ENCODE peak calls at places on chromosome 10, in six cellular contexts. V is SK-N-SH, N is K562, Y is HepG2, H is H1, D is HCT116. S is an unnamed sample.

GRCh38 chr10:60441515-60441914 is 51.8 kb upstream of the ANK3 start:
- DNase-seq in V (no peak), N (no peak), Y (peak), H (no peak), D (peak), S (peak)

GRCh38 chr10:665579-666091 is 23.8 kb downstream of the DIP2C start:
- DNase-seq in V (no peak), N (no peak), Y (no peak), H (peak), D (no peak), S (no peak)

GRCh38 chr10:88794731-88795130 is 7.8 kb upstream of the LIPM start:
- DNase-seq in V (no peak), N (no peak), Y (no peak), H (no peak), D (no peak), S (no peak)

GRCh38 chr10:98030991-98031431 is 590 bp upstream of the CRTAC1 start:
- DNase-seq in V (peak), N (no peak), Y (no peak), H (peak), D (no peak), S (no peak)

GRCh38 chr10:120832106-120832505 is 19.1 kb upstream of the WDR11 start:
- DNase-seq in V (no peak), N (no peak), Y (no peak), H (no peak), D (no peak), S (no peak)

GRCh38 chr10:127739908-127740307 is 2.9 kb downstream of the FOXI2 start:
- DNase-seq in V (no peak), N (no peak), Y (no peak), H (no peak), D (no peak), S (no peak)

GRCh38 chr10:34504534-34504933 is 310.6 kb downstream of the PARD3 start:
- DNase-seq in V (no peak), N (peak), Y (peak), H (no peak), D (peak), S (no peak)

GRCh38 chr10:15045380-15045779 is 1.6 kb downstream of the OLAH start:
- DNase-seq in V (no peak), N (no peak), Y (no peak), H (no peak), D (no peak), S (no peak)

GRCh38 chr10:35501923-35502322 is 103.2 kb upstream of the GJD4 start:
- DNase-seq in V (no peak), N (no peak), Y (no peak), H (no peak), D (no peak), S (peak)

GRCh38 chr10:63267414-63268138 is 134.4 kb downstream of the NRBF2 start:
- DNase-seq in V (no peak), N (peak), Y (peak), H (no peak), D (peak), S (peak)

GRCh38 chr10:128065881-128066534 is 60.2 kb downstream of the MKI67 start:
- DNase-seq in V (no peak), N (no peak), Y (no peak), H (no peak), D (no peak), S (no peak)

GRCh38 chr10:11557513-11557912 is 53.9 kb downstream of the USP6NL start:
- DNase-seq in V (no peak), N (no peak), Y (no peak), H (no peak), D (no peak), S (no peak)

GRCh38 chr10:86657011-86657395 is 2.7 kb downstream of the OPN4 start:
- DNase-seq in V (peak), N (no peak), Y (no peak), H (no peak), D (no peak), S (no peak)

GRCh38 chr10:125694874-125695273 is 11.9 kb upstream of the TEX36 start:
- DNase-seq in V (no peak), N (no peak), Y (no peak), H (no peak), D (no peak), S (peak)

GRCh38 chr10:91796332-91797076 is 1.7 kb upstream of the TNKS2 start:
- DNase-seq in V (no peak), N (peak), Y (peak), H (peak), D (no peak), S (peak)

GRCh38 chr10:1256139-1256720 is 200.0 kb downstream of the WDR37 start:
- DNase-seq in V (no peak), N (no peak), Y (no peak), H (no peak), D (no peak), S (no peak)

GRCh38 chr10:116168329-116168728 is 104.7 kb downstream of the GFRA1 start:
- DNase-seq in V (no peak), N (no peak), Y (no peak), H (no peak), D (no peak), S (no peak)

GRCh38 chr10:122145113-122145512 is 126.0 kb upstream of the BTBD16 start:
- DNase-seq in V (no peak), N (no peak), Y (no peak), H (no peak), D (no peak), S (no peak)

GRCh38 chr10:71631007-71631859 is 88.3 kb downstream of the C10orf105 start:
- DNase-seq in V (peak), N (peak), Y (no peak), H (no peak), D (no peak), S (no peak)

GRCh38 chr10:68559872-68560200 is 301 bp upstream of the TET1 start:
- DNase-seq in V (no peak), N (no peak), Y (no peak), H (no peak), D (peak), S (peak)

GRCh38 chr10:100749309-100750217 is 4.2 kb downstream of the PAX2 start:
- DNase-seq in V (peak), N (no peak), Y (no peak), H (peak), D (no peak), S (no peak)

GRCh38 chr10:130418731-130419130 is 282.5 kb downstream of the GLRX3 start:
- DNase-seq in V (no peak), N (no peak), Y (no peak), H (no peak), D (no peak), S (no peak)

GRCh38 chr10:12833451-12833850 is 168.1 kb downstream of the CCDC3 start:
- DNase-seq in V (no peak), N (no peak), Y (no peak), H (no peak), D (no peak), S (no peak)

GRCh38 chr10:93062499-93063216 is 2.1 kb downstream of the CYP26C1 start:
- DNase-seq in V (peak), N (no peak), Y (no peak), H (peak), D (no peak), S (no peak)

GRCh38 chr10:118504044-118504944 is 91.2 kb downstream of the PRLHR start:
- DNase-seq in V (no peak), N (peak), Y (no peak), H (no peak), D (peak), S (peak)

GRCh38 chr10:128044186-128044585 is 82.0 kb downstream of the MKI67 start:
- DNase-seq in V (no peak), N (no peak), Y (no peak), H (no peak), D (no peak), S (no peak)

GRCh38 chr10:69479737-69480412 is 28.6 kb downstream of the TSPAN15 start:
- DNase-seq in V (no peak), N (no peak), Y (no peak), H (no peak), D (no peak), S (no peak)

GRCh38 chr10:62014510-62014909 is 113.0 kb downstream of the ARID5B start:
- DNase-seq in V (no peak), N (no peak), Y (no peak), H (no peak), D (no peak), S (no peak)

GRCh38 chr10:24617771-24618396 is 105.8 kb downstream of the ARHGAP21 start:
- DNase-seq in V (peak), N (peak), Y (peak), H (peak), D (peak), S (peak)

GRCh38 chr10:47353351-47353750 is 5.2 kb downstream of the RBP3 start:
- DNase-seq in V (no peak), N (no peak), Y (no peak), H (no peak), D (no peak), S (no peak)

GRCh38 chr10:91567815-91568214 is 65.1 kb downstream of the PPP1R3C start:
- DNase-seq in V (no peak), N (no peak), Y (no peak), H (no peak), D (no peak), S (no peak)

GRCh38 chr10:100528123-100528884 is 1.4 kb downstream of the NDUFB8 start:
- DNase-seq in V (no peak), N (no peak), Y (no peak), H (no peak), D (no peak), S (no peak)

GRCh38 chr10:132407846-132408278 is 10.9 kb downstream of the PWWP2B start:
- DNase-seq in V (peak), N (no peak), Y (no peak), H (peak), D (no peak), S (peak)

GRCh38 chr10:71752391-71753090 is 20.8 kb downstream of the VSIR start:
- DNase-seq in V (no peak), N (no peak), Y (no peak), H (no peak), D (no peak), S (no peak)

DNA sequence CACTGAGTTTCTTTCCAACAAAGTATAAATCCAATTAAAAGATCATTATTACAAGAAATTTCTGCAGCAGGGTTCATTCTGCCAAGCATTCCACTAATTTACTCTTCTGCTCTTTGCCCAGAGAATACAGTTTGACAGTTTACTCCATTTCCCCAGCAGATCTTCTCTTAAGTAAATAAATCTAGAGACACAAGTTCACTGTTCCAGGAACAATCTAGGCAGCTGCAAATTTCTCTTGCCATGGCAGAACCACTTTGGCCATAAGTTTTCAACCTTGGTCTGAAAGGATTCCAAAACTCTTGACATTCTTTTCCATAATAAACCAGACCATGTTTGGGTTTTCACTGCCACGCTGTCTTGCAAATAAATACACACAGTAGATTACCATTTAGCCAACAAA is 11.5 kb downstream of the RGS10 start:
- DNase-seq in V (no peak), N (no peak), Y (peak), H (no peak), D (no peak), S (no peak)
- TF ChIP-seq JUND in V (no peak), N (no peak), Y (no peak), H (no peak), D (no peak), S (no peak)

GRCh38 chr10:48703776-48704555 is 19.3 kb downstream of the WDFY4 start:
- DNase-seq in V (no peak), N (no peak), Y (no peak), H (no peak), D (no peak), S (no peak)
- TF ChIP-seq JUND in V (no peak), N (no peak), Y (no peak), H (no peak), D (no peak), S (no peak)

GRCh38 chr10:107790271-107790670 is 625.8 kb upstream of the SORCS1 start:
- DNase-seq in V (no peak), N (no peak), Y (no peak), H (no peak), D (no peak), S (no peak)
- TF ChIP-seq JUND in V (no peak), N (no peak), Y (no peak), H (no peak), D (no peak), S (no peak)

GRCh38 chr10:103967433-103968142 is 648 bp downstream of the SLK start:
- DNase-seq in V (peak), N (peak), Y (no peak), H (no peak), D (no peak), S (peak)
- TF ChIP-seq JUND in V (no peak), N (no peak), Y (no peak), H (no peak), D (no peak), S (no peak)

GRCh38 chr10:103544657-103545310 is 51.3 kb downstream of the NEURL1 start:
- DNase-seq in V (peak), N (no peak), Y (no peak), H (no peak), D (no peak), S (no peak)

GRCh38 chr10:103540722-103541121 is 47.2 kb downstream of the NEURL1 start:
- DNase-seq in V (peak), N (no peak), Y (no peak), H (no peak), D (no peak), S (peak)

GRCh38 chr10:103543617-103544525 is 50.4 kb downstream of the NEURL1 start:
- DNase-seq in V (peak), N (no peak), Y (no peak), H (no peak), D (no peak), S (no peak)

GRCh38 chr10:103545366-103545765 is 51.9 kb downstream of the NEURL1 start:
- DNase-seq in V (peak), N (no peak), Y (no peak), H (no peak), D (no peak), S (no peak)

DNA sequence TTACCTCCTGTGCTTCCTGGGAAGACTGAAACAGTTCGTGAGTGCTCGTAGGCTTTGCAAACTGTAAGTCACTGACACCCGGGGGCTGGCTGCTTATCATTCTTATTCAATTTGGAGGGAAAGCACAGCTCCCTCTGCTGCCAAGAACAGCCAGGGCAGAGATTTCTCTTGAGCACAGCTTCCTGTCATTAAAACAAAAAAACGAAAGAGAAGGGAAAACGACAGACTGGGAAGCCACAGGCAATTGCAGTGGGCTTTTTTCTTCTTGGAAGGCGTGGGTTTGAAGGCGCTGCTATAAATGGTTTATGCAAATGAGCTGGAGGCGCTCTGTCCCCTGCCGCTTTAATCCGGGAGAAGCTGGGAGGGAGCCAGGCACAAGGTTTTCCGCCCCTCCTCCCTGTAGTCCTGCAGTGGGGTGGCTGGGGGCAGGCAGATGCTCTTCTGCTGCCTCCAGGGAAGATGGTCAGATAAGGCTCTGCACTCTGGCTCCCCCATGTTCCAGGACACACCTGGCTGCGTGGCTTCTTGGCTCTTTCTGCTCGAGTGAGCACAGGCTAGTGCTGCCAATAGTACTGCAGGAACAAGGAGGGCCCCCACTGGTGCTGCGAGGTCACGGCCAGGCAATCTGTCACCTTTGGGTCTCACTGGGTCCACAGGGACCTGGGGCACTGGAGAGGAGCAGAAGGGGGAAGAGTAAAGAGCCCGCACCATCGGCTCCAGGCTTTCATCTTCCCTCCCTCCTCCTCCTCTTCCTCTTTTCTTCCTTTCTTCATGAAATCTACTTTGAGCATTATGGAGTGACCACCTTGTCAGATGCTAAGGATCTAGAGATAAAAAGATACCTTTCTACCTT is 49.5 kb downstream of the NEURL1 start:
- DNase-seq in V (peak), N (peak), Y (peak), H (no peak), D (peak), S (no peak)
- TF ChIP-seq JUND in V (no peak), N (no peak), Y (no peak), H (no peak), D (no peak), S (no peak)

GRCh38 chr10:96772239-96772638 is 51.9 kb upstream of the PIK3AP1 start:
- DNase-seq in V (no peak), N (no peak), Y (no peak), H (no peak), D (no peak), S (no peak)
- TF ChIP-seq JUND in V (no peak), N (no peak), Y (no peak), H (no peak), D (no peak), S (no peak)

DNA sequence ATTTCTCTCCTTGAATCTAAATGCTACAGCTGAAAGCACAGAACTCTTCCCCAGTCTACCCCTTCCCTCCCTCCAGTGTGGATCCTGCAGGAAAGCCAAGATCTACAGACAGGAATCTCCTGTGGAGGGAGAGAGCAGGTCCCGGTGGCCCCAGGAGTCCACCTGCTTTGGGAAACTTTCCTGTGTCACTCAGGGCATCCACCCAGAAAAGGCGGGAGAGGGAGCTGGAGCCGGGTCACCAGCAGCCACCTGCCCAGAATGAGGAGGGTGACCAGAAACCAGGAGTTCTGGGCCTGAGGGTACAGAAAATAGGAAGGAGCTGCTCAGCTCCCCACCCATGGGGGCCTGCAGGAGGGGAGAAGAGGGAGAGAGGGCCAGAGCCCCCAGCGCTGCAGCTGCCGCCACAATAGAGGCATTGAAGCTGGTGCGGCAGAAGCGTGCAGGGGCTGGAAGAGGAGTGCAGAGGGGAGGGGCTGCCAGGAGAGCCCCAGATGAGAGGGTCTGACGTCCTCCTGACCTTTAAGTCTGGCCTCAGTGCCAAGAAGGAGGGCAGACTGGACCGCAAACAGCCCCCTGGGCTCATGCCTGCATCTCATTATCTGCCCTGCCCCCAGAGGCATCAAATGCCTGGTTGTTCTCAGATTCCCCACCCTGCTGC is 56.3 kb upstream of the TMEM72 start:
- DNase-seq in V (no peak), N (no peak), Y (no peak), H (no peak), D (no peak), S (no peak)
- TF ChIP-seq JUND in V (no peak), N (no peak), Y (no peak), H (no peak), D (no peak), S (no peak)

GRCh38 chr10:117264776-117265175 is 23.9 kb downstream of the SLC18A2 start:
- DNase-seq in V (no peak), N (no peak), Y (peak), H (no peak), D (no peak), S (peak)
- TF ChIP-seq JUND in V (no peak), N (no peak), Y (no peak), H (no peak), D (no peak), S (no peak)

GRCh38 chr10:23534328-23534727 is 95.5 kb downstream of the OTUD1 start:
- DNase-seq in V (no peak), N (no peak), Y (no peak), H (no peak), D (no peak), S (no peak)

GRCh38 chr10:23525406-23525805 is 86.5 kb downstream of the OTUD1 start:
- DNase-seq in V (peak), N (no peak), Y (peak), H (no peak), D (no peak), S (peak)

GRCh38 chr10:23528419-23528818 is 89.5 kb downstream of the OTUD1 start:
- DNase-seq in V (no peak), N (no peak), Y (no peak), H (no peak), D (no peak), S (no peak)

GRCh38 chr10:23533212-23533611 is 94.3 kb downstream of the OTUD1 start:
- DNase-seq in V (no peak), N (no peak), Y (no peak), H (no peak), D (no peak), S (no peak)

DNA sequence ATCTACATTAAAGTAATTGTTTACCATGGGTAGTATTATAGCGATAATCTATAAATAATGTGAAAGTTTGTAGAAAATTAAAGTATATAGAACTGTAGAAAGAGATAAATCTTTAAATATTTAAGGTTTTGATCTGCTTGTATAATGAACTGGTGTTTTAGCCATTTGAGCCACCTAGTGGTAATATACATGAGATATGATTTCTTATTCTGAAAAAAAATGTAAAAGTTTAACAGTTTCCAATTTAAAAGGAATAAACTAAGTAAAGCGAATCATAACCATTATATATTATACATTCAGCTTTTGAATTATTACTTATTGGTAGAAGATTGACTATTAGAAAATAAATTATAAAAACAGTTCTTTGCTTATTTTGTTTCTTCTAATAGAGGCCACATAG is 91.2 kb downstream of the OTUD1 start:
- DNase-seq in V (peak), N (peak), Y (no peak), H (no peak), D (no peak), S (no peak)
- TF ChIP-seq JUND in V (no peak), N (no peak), Y (no peak), H (no peak), D (no peak), S (no peak)

S was measured in T47D.